ENCODE peak calls at places on chromosomes 12 and 14, in seven cellular contexts. F, E, M, J, Z, D and X are unnamed samples.

GRCh38 chr12:53048033-53048779 is 1.7 kb upstream of the TNS2 start:
- DNase-seq in J (no peak), E (no peak), F (peak; percentile 76), M (no peak), D (no peak), Z (peak; percentile 87), X (no peak)

GRCh38 chr14:100122481-100123215 is 36.8 kb downstream of the DEGS2 start:
- DNase-seq in M (no peak), F (no peak), D (no peak), J (no peak), Z (no peak), E (no peak), X (no peak)

GRCh38 chr12:84632556-84632955 is 280.0 kb downstream of the SLC6A15 start:
- DNase-seq in D (no peak), J (no peak), F (no peak), E (no peak), Z (no peak), M (no peak), X (no peak)

GRCh38 chr12:6104027-6104426 is 20.4 kb downstream of the VWF start:
- DNase-seq in M (no peak), F (no peak), E (no peak), Z (no peak), D (no peak), J (no peak), X (no peak)

GRCh38 chr12:4272976-4273650 is 449 bp upstream of the CCND2 start:
- DNase-seq in Z (no peak), E (no peak), M (no peak), J (no peak), F (no peak), D (no peak), X (no peak)

GRCh38 chr12:6074979-6075585 is 49.4 kb downstream of the VWF start:
- DNase-seq in F (no peak), D (peak; percentile 81), Z (no peak), E (no peak), M (peak; percentile 31), J (no peak), X (peak; percentile 45)

GRCh38 chr12:100608776-100609175 is 35.3 kb downstream of the GAS2L3 start:
- DNase-seq in J (no peak), E (no peak), M (no peak), D (no peak), Z (peak; percentile 44), F (no peak), X (no peak)

GRCh38 chr12:106084048-106084671 is 54.6 kb downstream of the NUAK1 start:
- DNase-seq in Z (no peak), D (no peak), J (no peak), M (no peak), F (no peak), E (peak; percentile 89), X (no peak)

GRCh38 chr12:130959632-130960031 is 5.9 kb downstream of the ADGRD1 start:
- DNase-seq in E (no peak), Z (no peak), M (no peak), J (no peak), F (no peak), D (no peak), X (no peak)

GRCh38 chr14:91336093-91336450 is 81.5 kb downstream of the CCDC88C start:
- DNase-seq in F (no peak), D (no peak), M (no peak), J (no peak), Z (no peak), E (no peak), X (no peak)

GRCh38 chr14:64186231-64187129 is 107.7 kb downstream of the ESR2 start:
- DNase-seq in M (no peak), J (no peak), F (no peak), D (no peak), Z (no peak), E (no peak), X (no peak)

GRCh38 chr14:53847881-53848280 is 108.7 kb downstream of the BMP4 start:
- DNase-seq in Z (no peak), E (no peak), M (no peak), D (no peak), F (no peak), J (no peak), X (no peak)

GRCh38 chr14:36718216-36718615 is 56.6 kb downstream of the PAX9 start:
- DNase-seq in E (no peak), F (no peak), M (no peak), J (no peak), Z (no peak), D (no peak), X (no peak)

GRCh38 chr14:23406244-23406643 is 1.8 kb downstream of the MYH6 start:
- DNase-seq in M (no peak), Z (peak; percentile 14), D (no peak), F (no peak), J (no peak), E (no peak), X (no peak)

GRCh38 chr14:91272341-91273272 is 28.1 kb upstream of the GPR68 start:
- DNase-seq in E (no peak), Z (no peak), M (no peak), D (no peak), J (no peak), F (peak; percentile 28), X (no peak)

GRCh38 chr14:76580967-76581366 is 180.3 kb upstream of the VASH1 start:
- DNase-seq in F (no peak), M (no peak), Z (no peak), D (no peak), J (no peak), E (no peak), X (no peak)

GRCh38 chr14:64910847-64911495 is 3.3 kb upstream of the CHURC1 start:
- DNase-seq in Z (no peak), M (no peak), D (no peak), F (peak; percentile 35), E (no peak), J (no peak), X (no peak)

GRCh38 chr14:23299986-23300686 is 2.5 kb downstream of the PPP1R3E start:
- DNase-seq in M (no peak), Z (no peak), J (no peak), D (no peak), F (no peak), E (no peak), X (no peak)

GRCh38 chr12:108768591-108769500 is 37.5 kb upstream of the CORO1C start:
- DNase-seq in M (peak; percentile 25), D (peak; percentile 35), Z (peak; percentile 76), J (no peak), E (no peak), F (peak; percentile 46), X (peak; percentile 66)

GRCh38 chr12:77343291-77343690 is 277.9 kb upstream of the E2F7 start:
- DNase-seq in J (no peak), M (no peak), Z (no peak), E (no peak), F (no peak), D (no peak), X (no peak)